ENCODE peak calls at places on chromosomes 13 and 19, in six cellular contexts. B is HL-60, M is foreskin fibroblast, H is hepatocyte, V is fibroblast of pulmonary artery, C is breast epithelium. G is an unnamed sample.

GRCh38 chr13:99208185-99208584 is 7.5 kb downstream of the UBAC2 start:
- DNase-seq in B (no peak), M (no peak), H (no peak), V (no peak), C (no peak), G (no peak)

GRCh38 chr19:27741236-27741635 is 1471.7 kb downstream of the UQCRFS1 start:
- DNase-seq in B (no peak), M (no peak), H (no peak), V (no peak), C (no peak), G (no peak)

GRCh38 chr13:98897706-98898105 is 80.2 kb downstream of the DOCK9 start:
- DNase-seq in B (no peak), M (no peak), H (no peak), V (no peak), C (no peak), G (no peak)

GRCh38 chr19:32303193-32303592 is 42.2 kb upstream of the ZNF507 start:
- DNase-seq in B (no peak), M (no peak), H (no peak), V (no peak), C (no peak), G (no peak)

GRCh38 chr13:78323848-78324247 is 279.5 kb downstream of the POU4F1 start:
- DNase-seq in B (no peak), M (no peak), H (no peak), V (peak), C (no peak), G (no peak)

GRCh38 chr19:7947939-7948338 is 4.5 kb upstream of the TIMM44 start:
- DNase-seq in B (no peak), M (no peak), H (no peak), V (peak), C (no peak), G (no peak)

GRCh38 chr13:41960195-41960699 is 662 bp downstream of the VWA8 start:
- DNase-seq in B (no peak), M (peak), H (peak), V (peak), C (no peak), G (no peak)

GRCh38 chr19:8487137-8487851 is 15.1 kb downstream of the PRAM1 start:
- DNase-seq in B (peak), M (no peak), H (no peak), V (no peak), C (no peak), G (no peak)

GRCh38 chr13:45179428-45179827 is 21.4 kb downstream of the KCTD4 start:
- DNase-seq in B (no peak), M (peak), H (no peak), V (no peak), C (no peak), G (no peak)

GRCh38 chr13:47862841-47863240 is 138.2 kb downstream of the SUCLA2 start:
- DNase-seq in B (no peak), M (no peak), H (no peak), V (no peak), C (no peak), G (no peak)

GRCh38 chr19:1264801-1265610 is 4.1 kb upstream of the CIRBP start:
- DNase-seq in B (no peak), M (peak), H (peak), V (peak), C (peak), G (peak)

GRCh38 chr13:25148005-25148798 is 23.9 kb downstream of the AMER2 start:
- DNase-seq in B (no peak), M (no peak), H (no peak), V (no peak), C (no peak), G (no peak)

GRCh38 chr19:48859711-48860572 is 8.5 kb downstream of the PLEKHA4 start:
- DNase-seq in B (no peak), M (no peak), H (no peak), V (no peak), C (no peak), G (no peak)

GRCh38 chr13:79281335-79281734 is 124.7 kb downstream of the RBM26 start:
- DNase-seq in B (no peak), M (no peak), H (no peak), V (no peak), C (no peak), G (no peak)

GRCh38 chr13:37014609-37015008 is 14.0 kb downstream of the EXOSC8 start:
- DNase-seq in B (no peak), M (peak), H (no peak), V (no peak), C (no peak), G (no peak)

GRCh38 chr13:84670245-84670644 is 788.0 kb upstream of the SLITRK1 start:
- DNase-seq in B (no peak), M (no peak), H (no peak), V (no peak), C (no peak), G (no peak)

GRCh38 chr19:15911599-15912237 is 13.8 kb upstream of the CYP4F2 start:
- DNase-seq in B (no peak), M (no peak), H (no peak), V (no peak), C (no peak), G (no peak)

GRCh38 chr13:33441015-33441414 is 155.5 kb upstream of the STARD13 start:
- DNase-seq in B (no peak), M (peak), H (peak), V (peak), C (no peak), G (no peak)

GRCh38 chr13:40076765-40077362 is 421.4 kb downstream of the COG6 start:
- DNase-seq in B (no peak), M (no peak), H (no peak), V (no peak), C (no peak), G (no peak)

GRCh38 chr13:40074338-40074737 is 418.9 kb downstream of the COG6 start:
- DNase-seq in B (no peak), M (no peak), H (no peak), V (peak), C (no peak), G (no peak)

GRCh38 chr13:40069173-40070044 is 413.9 kb downstream of the COG6 start:
- DNase-seq in B (peak), M (peak), H (peak), V (peak), C (peak), G (peak)

GRCh38 chr13:40070357-40070756 is 414.9 kb downstream of the COG6 start:
- DNase-seq in B (no peak), M (no peak), H (no peak), V (no peak), C (no peak), G (no peak)

DNA sequence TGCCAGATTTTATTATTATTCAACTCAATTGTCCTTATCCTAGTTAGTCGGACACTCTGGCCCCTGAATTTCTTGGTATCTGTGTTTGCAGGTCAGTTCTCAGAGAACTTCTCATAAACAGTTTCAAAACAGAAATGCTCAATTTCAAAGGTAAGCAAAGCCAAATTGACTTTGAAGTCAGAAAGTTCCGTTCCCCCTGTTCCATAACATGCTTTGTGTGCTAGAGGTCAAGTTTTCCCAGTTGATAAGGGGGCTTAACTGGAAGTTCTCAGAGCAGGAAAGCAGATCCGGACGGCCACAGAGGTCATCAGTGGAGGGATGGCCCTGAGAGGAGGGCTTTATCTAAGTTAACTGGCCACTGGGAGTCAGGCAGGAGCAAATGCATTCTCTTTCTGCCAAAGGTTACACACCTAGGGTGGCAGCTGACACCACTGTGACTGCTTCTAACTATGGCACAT is 417.2 kb downstream of the COG6 start:
- DNase-seq in B (no peak), M (no peak), H (no peak), V (no peak), C (no peak), G (no peak)
- TF ChIP-seq CTCF in B (no peak), M (no peak), H (peak), V (no peak), C (no peak), G (no peak)

DNA sequence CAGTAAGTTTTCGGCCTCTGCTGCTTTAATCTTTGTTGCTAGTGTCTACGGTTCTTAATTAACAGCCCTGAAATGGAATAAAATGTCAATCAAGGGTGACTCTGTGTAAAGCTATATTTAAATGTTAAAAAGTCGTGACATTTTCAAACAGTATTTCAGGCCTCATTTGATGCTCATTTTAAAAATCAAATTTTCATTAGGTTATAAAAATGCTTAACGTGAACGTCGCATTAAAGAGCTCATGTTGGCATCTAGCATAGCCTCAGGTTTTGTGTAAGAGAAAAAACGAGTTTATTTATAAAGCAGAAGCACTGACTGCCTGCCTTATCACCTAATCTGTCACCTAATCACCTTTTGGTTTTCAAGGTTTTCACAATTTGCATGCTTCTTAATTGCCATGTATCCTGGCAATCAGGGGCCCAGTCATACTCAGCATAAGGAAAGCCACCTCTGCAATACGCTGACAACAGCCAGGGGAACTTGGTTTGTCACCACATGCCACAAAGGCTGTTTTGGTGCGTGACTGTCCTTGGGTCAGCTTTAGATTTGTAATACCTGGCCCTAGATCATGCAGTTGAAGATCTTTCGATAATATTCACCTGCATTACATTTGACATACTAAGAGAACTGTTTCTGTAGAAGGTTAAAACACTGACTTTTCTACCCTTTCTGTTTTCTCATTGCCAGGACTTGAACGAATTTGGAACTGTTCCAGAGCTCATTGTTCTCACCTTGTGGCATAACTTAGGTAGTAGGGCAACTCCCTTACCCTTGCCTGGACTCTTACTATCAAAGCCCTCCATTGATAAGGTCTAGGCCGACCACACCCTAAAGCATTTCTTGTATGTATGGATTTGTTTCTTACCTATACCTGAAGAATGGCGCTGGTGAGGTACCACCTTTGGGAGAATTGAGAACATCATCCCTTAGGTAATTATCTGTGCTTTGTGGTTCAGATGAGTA is 112.5 kb downstream of the TEX26 start:
- DNase-seq in B (no peak), M (no peak), H (no peak), V (no peak), C (no peak), G (no peak)
- TF ChIP-seq CTCF in B (no peak), M (no peak), H (no peak), V (no peak), C (no peak), G (no peak)

GRCh38 chr19:42244452-42245220 is 2.2 kb upstream of the GSK3A start:
- DNase-seq in B (peak), M (peak), H (peak), V (peak), C (peak), G (peak)
- TF ChIP-seq CTCF in B (peak), M (peak), H (peak), V (peak), C (peak), G (peak)

DNA sequence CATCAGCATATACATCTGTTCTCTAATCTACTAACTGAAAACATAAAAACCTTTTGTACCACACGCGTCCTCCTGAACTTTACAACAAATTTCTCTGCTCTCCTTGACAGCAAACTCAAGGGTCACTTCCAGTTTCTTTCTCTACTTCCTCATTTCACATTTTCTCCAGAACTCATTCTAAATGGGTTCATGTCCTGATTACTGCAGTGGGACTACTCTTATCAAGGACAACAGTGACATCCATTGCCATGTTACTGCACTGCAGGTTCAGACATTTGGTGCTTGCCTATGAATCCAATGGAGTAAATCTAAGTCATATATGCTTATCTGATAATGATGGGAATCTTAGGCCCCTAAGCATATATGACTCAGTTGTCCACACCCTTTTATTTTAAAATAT is 35.3 kb downstream of the FPR3 start:
- DNase-seq in B (peak), M (no peak), H (no peak), V (peak), C (no peak), G (no peak)
- TF ChIP-seq CTCF in B (peak), M (no peak), H (no peak), V (peak), C (no peak), G (no peak)

GRCh38 chr13:40682449-40683240 is 16.2 kb upstream of the FOXO1 start:
- DNase-seq in B (no peak), M (peak), H (peak), V (no peak), C (no peak), G (no peak)
- TF ChIP-seq CTCF in B (peak), M (peak), H (peak), V (peak), C (peak), G (no peak)

GRCh38 chr13:31234729-31235128 is 35.0 kb downstream of the B3GLCT start:
- DNase-seq in B (no peak), M (peak), H (no peak), V (peak), C (no peak), G (no peak)
- TF ChIP-seq CTCF in B (no peak), M (peak), H (peak), V (peak), C (no peak), G (peak)

DNA sequence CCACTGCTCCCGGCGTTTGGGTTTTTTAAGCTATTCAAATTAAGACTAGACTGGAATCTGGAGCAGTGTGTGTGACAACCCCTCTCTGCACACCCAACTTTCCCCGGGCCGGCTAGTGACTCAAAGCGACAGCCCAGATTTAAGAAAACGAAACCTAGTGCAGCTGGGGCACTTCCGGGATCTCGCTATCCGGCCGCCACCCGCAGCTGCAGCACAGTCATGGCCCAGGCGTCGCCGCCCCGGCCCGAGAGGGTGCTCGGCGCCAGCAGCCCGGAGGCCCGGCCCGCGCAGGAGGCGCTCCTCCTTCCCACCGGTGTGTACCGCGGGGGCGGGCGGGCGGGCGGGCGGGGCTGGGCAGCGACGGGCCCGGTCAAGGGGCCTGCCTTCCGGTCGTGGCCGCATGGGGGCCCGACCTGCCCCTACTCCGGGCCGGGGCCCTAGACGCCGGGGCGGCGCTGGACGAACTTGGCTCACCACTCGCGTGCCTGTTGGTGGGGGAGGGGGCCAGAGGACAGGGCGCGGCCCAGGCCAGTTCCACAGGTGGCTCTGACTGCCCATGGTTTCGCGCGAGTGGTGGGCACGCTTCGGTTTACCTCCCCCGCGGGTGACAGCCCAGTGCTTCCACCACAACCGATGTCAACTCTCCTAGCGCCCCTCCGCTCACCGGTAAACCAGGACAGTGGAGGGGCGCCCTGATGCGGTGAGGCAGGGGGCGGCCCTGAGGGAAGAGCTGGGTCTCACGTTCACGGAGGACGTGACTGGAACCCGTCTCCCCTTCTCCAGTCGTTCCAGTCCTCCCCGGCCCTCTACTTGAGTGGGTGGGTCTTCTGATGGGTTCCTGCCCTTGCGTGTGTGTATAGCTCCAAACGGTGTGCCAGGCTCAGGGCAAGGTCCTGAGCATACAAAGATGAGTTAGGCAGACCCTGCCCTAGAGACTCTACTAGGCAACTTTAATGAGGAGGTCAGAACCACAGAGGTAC is at the start of gene PHF11:
- DNase-seq in B (peak), M (peak), H (peak), V (peak), C (peak), G (peak)
- TF ChIP-seq CTCF in B (no peak), M (no peak), H (no peak), V (no peak), C (no peak), G (no peak)